ENCODE peak calls at places on chromosomes 6 and 20, in ten cellular contexts. H, Y, F, A, N, L, V, U, C and T are unnamed samples.

GRCh38 chr6:105135907-105136432 is 43.8 kb downstream of the POPDC3 start:
- DNase-seq in H (no peak), Y (no peak), F (peak), A (no peak), N (peak), L (no peak), V (peak), U (peak), C (no peak), T (peak)

GRCh38 chr6:53524455-53524815 is 20.5 kb downstream of the GCLC start:
- DNase-seq in H (no peak), Y (peak), F (peak), A (no peak), N (peak), L (no peak), V (no peak), U (peak), C (no peak), T (peak)

GRCh38 chr20:4041748-4042411 is 26.5 kb upstream of the RNF24 start:
- DNase-seq in H (no peak), Y (peak), F (peak), A (no peak), N (peak), L (peak), V (peak), U (no peak), C (peak), T (peak)

GRCh38 chr6:52636830-52637229 is 34.1 kb upstream of the TMEM14A start:
- DNase-seq in H (no peak), Y (no peak), F (no peak), A (no peak), N (no peak), L (no peak), V (no peak), U (no peak), C (no peak), T (no peak)

GRCh38 chr6:90835584-90836212 is 248.8 kb upstream of the MAP3K7 start:
- DNase-seq in H (no peak), Y (no peak), F (no peak), A (no peak), N (no peak), L (no peak), V (no peak), U (no peak), C (no peak), T (no peak)

GRCh38 chr6:26383624-26384417 is 913 bp downstream of the BTN2A2 start:
- DNase-seq in H (no peak), Y (no peak), F (peak), A (no peak), N (peak), L (no peak), V (peak), U (peak), C (no peak), T (peak)

GRCh38 chr6:137754366-137754765 is 112.7 kb upstream of the TNFAIP3 start:
- DNase-seq in H (no peak), Y (no peak), F (no peak), A (no peak), N (no peak), L (no peak), V (no peak), U (no peak), C (no peak), T (no peak)

GRCh38 chr6:12418946-12419345 is 128.8 kb downstream of the EDN1 start:
- DNase-seq in H (no peak), Y (no peak), F (peak), A (no peak), N (no peak), L (no peak), V (no peak), U (no peak), C (no peak), T (no peak)

DNA sequence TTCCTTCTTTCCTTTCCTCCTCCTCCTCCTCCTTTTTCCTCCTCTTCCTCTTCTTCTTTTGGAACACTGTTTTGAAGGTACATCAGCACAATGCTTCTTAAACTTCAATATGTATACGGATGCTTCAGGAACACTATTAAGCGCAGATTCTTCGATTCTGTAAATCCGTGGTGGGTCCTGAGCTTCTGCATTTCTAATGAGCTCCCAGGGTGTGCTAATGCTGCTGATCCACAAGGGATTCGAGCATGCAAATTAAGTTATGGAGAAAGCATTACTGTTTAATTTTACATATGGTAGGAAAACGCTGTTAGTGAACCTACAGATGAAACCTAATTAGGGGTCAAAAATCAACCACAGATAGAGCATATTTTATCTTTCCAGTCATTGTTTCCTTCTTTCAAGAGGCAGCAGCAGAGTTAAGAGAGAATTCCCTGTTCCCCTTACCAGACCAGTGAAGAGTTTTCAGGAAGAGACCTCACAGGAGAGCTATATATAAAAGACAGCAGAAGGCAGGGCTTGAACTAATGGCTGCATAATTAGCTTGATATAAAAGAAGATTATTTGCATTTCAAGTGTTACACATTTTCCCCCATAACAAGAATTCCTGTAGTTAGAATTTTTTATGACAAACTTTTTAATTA is 47.2 kb downstream of the KIF13A start:
- DNase-seq in H (no peak), Y (no peak), F (no peak), A (no peak), N (no peak), L (no peak), V (no peak), U (peak), C (no peak), T (no peak)
- H3K4me3 ChIP-seq in H (no peak), Y (no peak), F (no peak), A (no peak), N (no peak), L (no peak), V (no peak), U (peak), C (no peak), T (no peak)

GRCh38 chr20:46937827-46938226 is 43.2 kb downstream of the EYA2 start:
- DNase-seq in H (no peak), Y (no peak), F (no peak), A (no peak), N (no peak), L (no peak), V (no peak), U (no peak), C (no peak), T (no peak)

GRCh38 chr20:46939566-46939965 is 44.9 kb downstream of the EYA2 start:
- DNase-seq in H (no peak), Y (no peak), F (no peak), A (no peak), N (no peak), L (no peak), V (no peak), U (no peak), C (no peak), T (no peak)

GRCh38 chr20:46937140-46937523 is 42.5 kb downstream of the EYA2 start:
- DNase-seq in H (no peak), Y (no peak), F (no peak), A (no peak), N (no peak), L (no peak), V (no peak), U (no peak), C (no peak), T (no peak)

GRCh38 chr20:46940616-46941015 is 46.0 kb downstream of the EYA2 start:
- DNase-seq in H (no peak), Y (no peak), F (no peak), A (no peak), N (no peak), L (no peak), V (no peak), U (no peak), C (no peak), T (no peak)

GRCh38 chr20:46939031-46939430 is 44.4 kb downstream of the EYA2 start:
- DNase-seq in H (no peak), Y (no peak), F (peak), A (no peak), N (no peak), L (no peak), V (no peak), U (peak), C (no peak), T (no peak)
- TF ChIP-seq CTCF in H (no peak), Y (peak), F (peak), A (no peak), N (peak), L (peak), V (no peak), U (peak), C (no peak), T (peak)

GRCh38 chr6:142542704-142543233 is 241.0 kb downstream of the ADGRG6 start:
- DNase-seq in H (peak), Y (no peak), F (peak), A (no peak), N (peak), L (no peak), V (peak), U (no peak), C (peak), T (peak)

GRCh38 chr6:142543576-142543975 is 241.8 kb downstream of the ADGRG6 start:
- DNase-seq in H (no peak), Y (no peak), F (no peak), A (no peak), N (no peak), L (no peak), V (no peak), U (no peak), C (no peak), T (no peak)

GRCh38 chr6:142534484-142534883 is 232.7 kb downstream of the ADGRG6 start:
- DNase-seq in H (no peak), Y (no peak), F (no peak), A (no peak), N (no peak), L (no peak), V (no peak), U (no peak), C (no peak), T (no peak)

GRCh38 chr6:142537612-142538478 is 236.0 kb downstream of the ADGRG6 start:
- DNase-seq in H (no peak), Y (no peak), F (peak), A (no peak), N (peak), L (no peak), V (no peak), U (peak), C (no peak), T (peak)
- H3K4me3 ChIP-seq in H (no peak), Y (no peak), F (no peak), A (no peak), N (no peak), L (no peak), V (no peak), U (no peak), C (no peak), T (no peak)

GRCh38 chr20:60026010-60026409 is 67.8 kb downstream of the CDH26 start:
- DNase-seq in H (no peak), Y (no peak), F (no peak), A (no peak), N (no peak), L (no peak), V (no peak), U (no peak), C (no peak), T (no peak)

GRCh38 chr20:60020251-60020650 is 62.0 kb downstream of the CDH26 start:
- DNase-seq in H (no peak), Y (no peak), F (no peak), A (no peak), N (no peak), L (no peak), V (no peak), U (no peak), C (no peak), T (no peak)

GRCh38 chr20:60022849-60023248 is 64.6 kb downstream of the CDH26 start:
- DNase-seq in H (no peak), Y (no peak), F (no peak), A (no peak), N (no peak), L (no peak), V (no peak), U (no peak), C (no peak), T (no peak)

GRCh38 chr20:60024245-60024644 is 66.0 kb downstream of the CDH26 start:
- DNase-seq in H (no peak), Y (no peak), F (no peak), A (no peak), N (no peak), L (no peak), V (no peak), U (no peak), C (no peak), T (no peak)

DNA sequence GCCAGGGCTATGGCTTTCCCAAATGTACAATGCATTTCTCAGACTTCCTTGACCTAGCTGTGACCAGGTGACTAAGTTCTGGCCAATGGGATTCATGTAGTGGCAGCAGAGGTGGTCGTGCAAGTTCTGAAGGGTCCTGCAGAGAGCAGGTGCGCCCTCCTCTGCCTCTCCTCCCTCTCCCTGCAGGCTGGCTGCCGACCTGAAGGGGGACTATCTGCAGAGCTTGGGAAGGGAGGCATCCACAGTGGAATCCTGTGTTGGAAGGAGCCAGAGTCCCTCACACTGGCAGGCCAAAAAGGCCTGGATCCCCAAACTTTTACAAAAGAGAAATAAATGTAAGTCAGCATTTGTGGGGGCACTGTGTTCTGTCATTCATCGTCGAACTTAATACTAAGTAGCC is 66.6 kb downstream of the CDH26 start:
- DNase-seq in H (no peak), Y (no peak), F (no peak), A (no peak), N (no peak), L (no peak), V (no peak), U (no peak), C (no peak), T (no peak)
- TF ChIP-seq CTCF in H (no peak), Y (no peak), F (no peak), A (no peak), N (no peak), L (no peak), V (no peak), U (no peak), C (no peak), T (no peak)

GRCh38 chr6:98039876-98040605 is 757.0 kb upstream of the MMS22L start:
- DNase-seq in H (no peak), Y (no peak), F (peak), A (no peak), N (no peak), L (no peak), V (no peak), U (peak), C (no peak), T (no peak)

GRCh38 chr6:98037571-98037970 is 754.6 kb upstream of the MMS22L start:
- DNase-seq in H (no peak), Y (no peak), F (no peak), A (no peak), N (no peak), L (no peak), V (no peak), U (peak), C (no peak), T (no peak)

GRCh38 chr6:98041921-98042320 is 758.9 kb upstream of the MMS22L start:
- DNase-seq in H (no peak), Y (no peak), F (no peak), A (no peak), N (no peak), L (no peak), V (no peak), U (peak), C (no peak), T (no peak)

GRCh38 chr6:98041072-98041471 is 758.1 kb upstream of the MMS22L start:
- DNase-seq in H (no peak), Y (no peak), F (no peak), A (no peak), N (no peak), L (no peak), V (no peak), U (no peak), C (no peak), T (no peak)

GRCh38 chr6:98039443-98039842 is 756.4 kb upstream of the MMS22L start:
- DNase-seq in H (no peak), Y (no peak), F (no peak), A (no peak), N (no peak), L (no peak), V (no peak), U (peak), C (no peak), T (no peak)
- H3K4me3 ChIP-seq in H (no peak), Y (no peak), F (no peak), A (no peak), N (no peak), L (no peak), V (no peak), U (no peak), C (no peak), T (no peak)